ENCODE peak calls at places on chromosomes 6 and 20, in seven cellular contexts. One of them, this sample, is unnamed.

GRCh38 chr6:66948106-66948505 is 1241.1 kb upstream of the EYS start:
- DNase-seq in IMR-90: no peak
- DNase-seq in choroid plexus epithelial cell: peak
- DNase-seq in upper lobe of right lung: no peak
- DNase-seq in upper lobe of left lung: no peak
- DNase-seq in OCI-LY7: no peak
- DNase-seq in retinal pigment epithelial cell: no peak
- DNase-seq in this sample: no peak

GRCh38 chr6:127980996-127981395 is 80.1 kb upstream of the THEMIS start:
- DNase-seq in IMR-90: no peak
- DNase-seq in choroid plexus epithelial cell: no peak
- DNase-seq in upper lobe of right lung: no peak
- DNase-seq in upper lobe of left lung: no peak
- DNase-seq in OCI-LY7: no peak
- DNase-seq in retinal pigment epithelial cell: no peak
- DNase-seq in this sample: no peak

GRCh38 chr6:105209950-105210706 is 30.3 kb upstream of the POPDC3 start:
- DNase-seq in IMR-90: peak
- DNase-seq in choroid plexus epithelial cell: peak
- DNase-seq in upper lobe of right lung: no peak
- DNase-seq in upper lobe of left lung: no peak
- DNase-seq in OCI-LY7: no peak
- DNase-seq in retinal pigment epithelial cell: no peak
- DNase-seq in this sample: no peak

GRCh38 chr6:149454405-149454848 is 30.4 kb downstream of the ZC3H12D start:
- DNase-seq in IMR-90: peak
- DNase-seq in choroid plexus epithelial cell: peak
- DNase-seq in upper lobe of right lung: peak
- DNase-seq in upper lobe of left lung: peak
- DNase-seq in OCI-LY7: no peak
- DNase-seq in retinal pigment epithelial cell: peak
- DNase-seq in this sample: no peak

GRCh38 chr20:41249781-41250281 is 67.7 kb downstream of the ZHX3 start:
- DNase-seq in IMR-90: peak
- DNase-seq in choroid plexus epithelial cell: peak
- DNase-seq in upper lobe of right lung: no peak
- DNase-seq in upper lobe of left lung: no peak
- DNase-seq in OCI-LY7: peak
- DNase-seq in retinal pigment epithelial cell: no peak
- DNase-seq in this sample: peak

GRCh38 chr20:51634257-51634656 is 91.7 kb upstream of the NFATC2 start:
- DNase-seq in IMR-90: peak
- DNase-seq in choroid plexus epithelial cell: no peak
- DNase-seq in upper lobe of right lung: no peak
- DNase-seq in upper lobe of left lung: no peak
- DNase-seq in OCI-LY7: no peak
- DNase-seq in retinal pigment epithelial cell: no peak
- DNase-seq in this sample: no peak

GRCh38 chr6:109165392-109165964 is 70.2 kb downstream of the CEP57L1 start:
- DNase-seq in IMR-90: peak
- DNase-seq in choroid plexus epithelial cell: peak
- DNase-seq in upper lobe of right lung: no peak
- DNase-seq in upper lobe of left lung: no peak
- DNase-seq in OCI-LY7: no peak
- DNase-seq in retinal pigment epithelial cell: peak
- DNase-seq in this sample: no peak

GRCh38 chr20:30168025-30168799 is 1089.3 kb upstream of the DEFB115 start:
- DNase-seq in IMR-90: no peak
- DNase-seq in choroid plexus epithelial cell: no peak
- DNase-seq in upper lobe of right lung: peak
- DNase-seq in upper lobe of left lung: peak
- DNase-seq in OCI-LY7: no peak
- DNase-seq in retinal pigment epithelial cell: no peak
- DNase-seq in this sample: no peak

GRCh38 chr20:35021063-35021462 is 65.4 kb downstream of the MYH7B start:
- DNase-seq in IMR-90: no peak
- DNase-seq in choroid plexus epithelial cell: no peak
- DNase-seq in upper lobe of right lung: no peak
- DNase-seq in upper lobe of left lung: no peak
- DNase-seq in OCI-LY7: no peak
- DNase-seq in retinal pigment epithelial cell: no peak
- DNase-seq in this sample: no peak

GRCh38 chr6:167762259-167762962 is 64.3 kb upstream of the AFDN start:
- DNase-seq in IMR-90: no peak
- DNase-seq in choroid plexus epithelial cell: no peak
- DNase-seq in upper lobe of right lung: no peak
- DNase-seq in upper lobe of left lung: no peak
- DNase-seq in OCI-LY7: no peak
- DNase-seq in retinal pigment epithelial cell: no peak
- DNase-seq in this sample: no peak

GRCh38 chr6:151647871-151648639 is 154.2 kb downstream of the CCDC170 start:
- DNase-seq in IMR-90: no peak
- DNase-seq in choroid plexus epithelial cell: peak
- DNase-seq in upper lobe of right lung: no peak
- DNase-seq in upper lobe of left lung: no peak
- DNase-seq in OCI-LY7: peak
- DNase-seq in retinal pigment epithelial cell: no peak
- DNase-seq in this sample: peak

GRCh38 chr6:31076611-31077010 is 35.8 kb downstream of the C6orf15 start:
- DNase-seq in IMR-90: no peak
- DNase-seq in choroid plexus epithelial cell: no peak
- DNase-seq in upper lobe of right lung: no peak
- DNase-seq in upper lobe of left lung: no peak
- DNase-seq in OCI-LY7: no peak
- DNase-seq in retinal pigment epithelial cell: no peak
- DNase-seq in this sample: no peak

GRCh38 chr6:56539503-56540105 is 103.1 kb downstream of the DST start:
- DNase-seq in IMR-90: no peak
- DNase-seq in choroid plexus epithelial cell: no peak
- DNase-seq in upper lobe of right lung: no peak
- DNase-seq in upper lobe of left lung: no peak
- DNase-seq in OCI-LY7: no peak
- DNase-seq in retinal pigment epithelial cell: no peak
- DNase-seq in this sample: no peak

GRCh38 chr6:56537223-56537770 is 105.4 kb downstream of the DST start:
- DNase-seq in IMR-90: no peak
- DNase-seq in choroid plexus epithelial cell: no peak
- DNase-seq in upper lobe of right lung: no peak
- DNase-seq in upper lobe of left lung: no peak
- DNase-seq in OCI-LY7: no peak
- DNase-seq in retinal pigment epithelial cell: no peak
- DNase-seq in this sample: no peak

GRCh38 chr6:56540950-56541600 is 101.6 kb downstream of the DST start:
- DNase-seq in IMR-90: peak
- DNase-seq in choroid plexus epithelial cell: no peak
- DNase-seq in upper lobe of right lung: no peak
- DNase-seq in upper lobe of left lung: no peak
- DNase-seq in OCI-LY7: no peak
- DNase-seq in retinal pigment epithelial cell: peak
- DNase-seq in this sample: peak

GRCh38 chr6:56540232-56540631 is 102.5 kb downstream of the DST start:
- DNase-seq in IMR-90: no peak
- DNase-seq in choroid plexus epithelial cell: no peak
- DNase-seq in upper lobe of right lung: no peak
- DNase-seq in upper lobe of left lung: no peak
- DNase-seq in OCI-LY7: no peak
- DNase-seq in retinal pigment epithelial cell: no peak
- DNase-seq in this sample: no peak

GRCh38 chr6:56538851-56539250 is 103.8 kb downstream of the DST start:
- DNase-seq in IMR-90: no peak
- DNase-seq in choroid plexus epithelial cell: no peak
- DNase-seq in upper lobe of right lung: no peak
- DNase-seq in upper lobe of left lung: no peak
- DNase-seq in OCI-LY7: no peak
- DNase-seq in retinal pigment epithelial cell: no peak
- DNase-seq in this sample: no peak
- H3K4me3 ChIP-seq in IMR-90: peak
- H3K4me3 ChIP-seq in choroid plexus epithelial cell: no peak
- H3K4me3 ChIP-seq in upper lobe of right lung: peak
- H3K4me3 ChIP-seq in upper lobe of left lung: peak
- H3K4me3 ChIP-seq in OCI-LY7: no peak
- H3K4me3 ChIP-seq in retinal pigment epithelial cell: no peak
- H3K4me3 ChIP-seq in this sample: no peak

DNA sequence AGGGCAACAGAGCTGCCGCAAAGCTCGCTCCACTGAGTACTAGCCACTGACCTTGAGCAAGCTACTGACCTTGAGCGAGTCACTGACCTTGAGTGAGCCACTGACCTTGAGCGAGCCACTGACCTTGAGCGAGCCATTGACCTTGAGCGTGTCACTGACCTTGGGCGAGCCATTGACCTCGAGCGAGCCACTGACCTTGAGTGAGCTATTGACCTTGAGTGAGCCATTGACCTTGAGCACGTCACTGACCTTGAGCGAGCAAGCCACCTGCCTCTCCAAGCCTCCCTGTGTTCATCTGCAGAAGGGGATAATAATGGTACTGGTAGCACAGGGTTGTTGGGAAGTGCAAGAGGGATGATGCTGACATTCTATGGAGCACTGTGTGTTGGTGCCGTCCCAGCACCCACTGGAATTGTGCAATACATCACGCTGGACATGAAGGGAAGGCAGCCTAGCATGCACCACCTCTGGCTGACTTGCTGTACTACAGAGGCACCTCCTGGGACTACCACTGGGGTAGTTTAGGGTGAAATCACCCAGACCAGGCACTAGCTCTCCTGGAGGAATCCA is 60.2 kb downstream of the CTCFL start:
- DNase-seq in IMR-90: no peak
- DNase-seq in choroid plexus epithelial cell: peak
- DNase-seq in upper lobe of right lung: no peak
- DNase-seq in upper lobe of left lung: no peak
- DNase-seq in OCI-LY7: peak
- DNase-seq in retinal pigment epithelial cell: no peak
- DNase-seq in this sample: peak
- TF ChIP-seq CTCF in IMR-90: no peak
- TF ChIP-seq CTCF in choroid plexus epithelial cell: peak
- TF ChIP-seq CTCF in upper lobe of right lung: peak
- TF ChIP-seq CTCF in upper lobe of left lung: peak
- TF ChIP-seq CTCF in OCI-LY7: peak
- TF ChIP-seq CTCF in retinal pigment epithelial cell: peak
- TF ChIP-seq CTCF in this sample: peak

GRCh38 chr6:7236312-7237209 is 76.4 kb downstream of the SSR1 start:
- DNase-seq in IMR-90: no peak
- DNase-seq in choroid plexus epithelial cell: no peak
- DNase-seq in upper lobe of right lung: no peak
- DNase-seq in upper lobe of left lung: no peak
- DNase-seq in OCI-LY7: peak
- DNase-seq in retinal pigment epithelial cell: no peak
- DNase-seq in this sample: peak
- H3K4me3 ChIP-seq in IMR-90: no peak
- H3K4me3 ChIP-seq in choroid plexus epithelial cell: no peak
- H3K4me3 ChIP-seq in upper lobe of right lung: no peak
- H3K4me3 ChIP-seq in upper lobe of left lung: no peak
- H3K4me3 ChIP-seq in OCI-LY7: no peak
- H3K4me3 ChIP-seq in retinal pigment epithelial cell: no peak
- H3K4me3 ChIP-seq in this sample: no peak

GRCh38 chr6:87391334-87391733 is 16.4 kb upstream of the CFAP206 start:
- DNase-seq in IMR-90: peak
- DNase-seq in choroid plexus epithelial cell: peak
- DNase-seq in upper lobe of right lung: no peak
- DNase-seq in upper lobe of left lung: no peak
- DNase-seq in OCI-LY7: peak
- DNase-seq in retinal pigment epithelial cell: no peak
- DNase-seq in this sample: peak
- TF ChIP-seq CTCF in IMR-90: peak
- TF ChIP-seq CTCF in choroid plexus epithelial cell: peak
- TF ChIP-seq CTCF in upper lobe of right lung: peak
- TF ChIP-seq CTCF in upper lobe of left lung: peak
- TF ChIP-seq CTCF in OCI-LY7: peak
- TF ChIP-seq CTCF in retinal pigment epithelial cell: peak
- TF ChIP-seq CTCF in this sample: peak